ENCODE peak calls at places on chromosomes 11 and 22, in five cellular contexts. X, P, K, E and Z are unnamed samples.

GRCh38 chr22:20558534-20558933 is 51.1 kb downstream of the MED15 start:
- DNase-seq in X (no peak), P (no peak), K (no peak), E (no peak), Z (no peak)

GRCh38 chr11:20087118-20087521 is 73.2 kb downstream of the DBX1 start:
- DNase-seq in X (no peak), P (no peak), K (no peak), E (no peak), Z (no peak)

GRCh38 chr11:2811206-2812091 is 74.1 kb downstream of the CDKN1C start:
- DNase-seq in X (no peak), P (no peak), K (no peak), E (peak; percentile 33), Z (no peak)

GRCh38 chr11:2791521-2792375 is 92.0 kb upstream of the KCNQ1OT1 start:
- DNase-seq in X (no peak), P (no peak), K (no peak), E (peak; percentile 11), Z (no peak)

GRCh38 chr11:64324692-64325469 is 7.0 kb downstream of the PRDX5 start:
- DNase-seq in X (no peak), P (peak; percentile 88), K (no peak), E (no peak), Z (peak; percentile 76)

GRCh38 chr11:68071281-68072048 is 32.6 kb downstream of the TCIRG1 start:
- DNase-seq in X (no peak), P (no peak), K (no peak), E (no peak), Z (no peak)

GRCh38 chr11:59968395-59968783 is 4.6 kb downstream of the OOSP4A start:
- DNase-seq in X (no peak), P (no peak), K (no peak), E (no peak), Z (no peak)

GRCh38 chr11:65224939-65225283 is 36.9 kb upstream of the POLA2 start:
- DNase-seq in X (no peak), P (peak; percentile 31), K (peak; percentile 72), E (peak; percentile 75), Z (peak; percentile 57)

GRCh38 chr22:21568207-21569075 is 927 bp downstream of the UBE2L3 start:
- DNase-seq in X (peak; percentile 34), P (no peak), K (peak; percentile 49), E (peak; percentile 80), Z (no peak)

GRCh38 chr11:119134389-119134978 is 13.1 kb downstream of the HINFP start:
- DNase-seq in X (no peak), P (no peak), K (no peak), E (peak; percentile 51), Z (no peak)

GRCh38 chr22:32761251-32761903 is 40.1 kb upstream of the TIMP3 start:
- DNase-seq in X (no peak), P (no peak), K (no peak), E (no peak), Z (no peak)

GRCh38 chr11:84465040-84465439 is 1162.1 kb downstream of the DLG2 start:
- DNase-seq in X (no peak), P (no peak), K (no peak), E (no peak), Z (no peak)

GRCh38 chr22:25764270-25765015 is 22.5 kb downstream of the MYO18B start:
- DNase-seq in X (no peak), P (no peak), K (no peak), E (peak; percentile 72), Z (no peak)

GRCh38 chr11:1868056-1868635 is 15.3 kb downstream of the LSP1 start:
- DNase-seq in X (no peak), P (no peak), K (no peak), E (no peak), Z (no peak)

GRCh38 chr11:68424981-68425865 is 35.3 kb upstream of the PPP6R3 start:
- DNase-seq in X (no peak), P (no peak), K (no peak), E (no peak), Z (no peak)

GRCh38 chr22:20863356-20863755 is 4.5 kb downstream of the SNAP29 start:
- DNase-seq in X (no peak), P (no peak), K (no peak), E (no peak), Z (no peak)

GRCh38 chr22:19981171-19981960 is 35.3 kb downstream of the ARVCF start:
- DNase-seq in X (no peak), P (no peak), K (no peak), E (no peak), Z (no peak)

GRCh38 chr11:27998552-27998951 is 109.4 kb downstream of the KIF18A start:
- DNase-seq in X (no peak), P (peak; percentile 17), K (no peak), E (no peak), Z (no peak)

GRCh38 chr22:44437493-44438015 is 60.5 kb downstream of the RTL6 start:
- DNase-seq in X (no peak), P (no peak), K (peak; percentile 24), E (no peak), Z (no peak)

GRCh38 chr11:11937957-11938356 is 70.5 kb downstream of the DKK3 start:
- DNase-seq in X (no peak), P (no peak), K (no peak), E (no peak), Z (no peak)

GRCh38 chr11:116857936-116858335 is 20.5 kb upstream of the APOA1 start:
- DNase-seq in X (no peak), P (no peak), K (peak; percentile 38), E (peak; percentile 75), Z (no peak)

GRCh38 chr11:45556851-45557707 is 108.3 kb downstream of the CHST1 start:
- DNase-seq in X (no peak), P (no peak), K (peak; percentile 95), E (peak; percentile 39), Z (peak; percentile 43)

GRCh38 chr11:111305403-111305802 is 7.1 kb downstream of the POU2AF3 start:
- DNase-seq in X (no peak), P (no peak), K (no peak), E (no peak), Z (no peak)

GRCh38 chr11:75383246-75383645 is 16.1 kb upstream of the RPS3 start:
- DNase-seq in X (no peak), P (no peak), K (no peak), E (peak; percentile 82), Z (no peak)

GRCh38 chr11:94681852-94682251 is 86.3 kb upstream of the AMOTL1 start:
- DNase-seq in X (no peak), P (no peak), K (no peak), E (peak; percentile 82), Z (no peak)

GRCh38 chr22:37021710-37022482 is 2.4 kb downstream of the MPST start:
- DNase-seq in X (no peak), P (no peak), K (peak; percentile 58), E (no peak), Z (no peak)
- H3K27ac ChIP-seq in X (peak overlapping the region; percentile 54), P (no peak overlapping the region), K (no peak overlapping the region), E (no peak overlapping the region), Z (peak overlapping the region; percentile 88)

GRCh38 chr22:39990688-39991087 is 4.1 kb upstream of the FAM83F start:
- DNase-seq in X (no peak), P (no peak), K (no peak), E (peak; percentile 79), Z (no peak)
- H3K27ac ChIP-seq in X (no peak overlapping the region), P (no peak overlapping the region), K (no peak overlapping the region), E (no peak overlapping the region), Z (no peak overlapping the region)

DNA sequence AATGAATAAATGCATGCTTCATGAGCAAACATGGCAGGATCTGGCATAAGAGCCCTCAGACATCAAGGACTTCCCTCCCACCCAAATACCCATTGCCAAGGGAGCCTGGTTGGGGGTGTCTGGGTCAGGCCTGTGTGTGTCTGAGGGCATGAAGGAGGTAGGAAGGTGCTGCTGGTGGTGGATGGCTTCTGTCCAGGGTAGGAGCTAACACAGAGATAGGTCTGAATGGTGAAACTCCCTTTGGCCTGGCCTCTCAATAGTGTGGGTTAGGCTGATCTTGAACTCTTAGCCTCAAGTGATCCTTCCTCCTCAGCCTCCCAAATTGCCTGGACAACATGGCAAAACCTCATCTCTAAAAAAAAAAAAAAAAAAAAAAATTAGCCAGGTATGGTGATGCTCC is 2.8 kb downstream of the AMPD3 start:
- DNase-seq in X (no peak), P (no peak), K (no peak), E (no peak), Z (no peak)
- H3K27ac ChIP-seq in X (no peak overlapping the region), P (no peak overlapping the region), K (no peak overlapping the region), E (no peak overlapping the region), Z (no peak overlapping the region)

DNA sequence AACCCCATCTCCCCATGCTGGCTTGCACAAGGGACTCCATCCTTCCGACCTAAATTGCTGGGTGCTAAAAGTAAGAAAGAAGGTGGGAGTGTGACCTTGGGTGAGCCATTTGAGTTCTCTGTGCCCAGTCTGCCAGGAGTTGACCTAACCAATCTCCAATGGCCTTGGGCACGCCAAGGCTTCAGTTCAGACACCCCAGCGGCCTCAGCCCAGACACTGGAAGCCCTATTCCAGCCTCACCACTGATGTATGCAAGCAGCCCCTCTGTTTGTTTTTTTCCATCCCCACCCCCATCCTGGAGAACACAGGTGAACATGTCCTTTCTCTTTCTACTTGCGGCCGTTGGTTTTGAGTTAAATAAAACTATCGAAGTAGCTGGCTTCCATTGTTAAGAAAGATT is 31.9 kb downstream of the MYH9 start:
- DNase-seq in X (no peak), P (no peak), K (no peak), E (no peak), Z (no peak)
- H3K27ac ChIP-seq in X (peak overlapping the region; percentile 56), P (no peak overlapping the region), K (peak overlapping the region; percentile 79), E (no peak overlapping the region), Z (peak overlapping the region; percentile 89)

DNA sequence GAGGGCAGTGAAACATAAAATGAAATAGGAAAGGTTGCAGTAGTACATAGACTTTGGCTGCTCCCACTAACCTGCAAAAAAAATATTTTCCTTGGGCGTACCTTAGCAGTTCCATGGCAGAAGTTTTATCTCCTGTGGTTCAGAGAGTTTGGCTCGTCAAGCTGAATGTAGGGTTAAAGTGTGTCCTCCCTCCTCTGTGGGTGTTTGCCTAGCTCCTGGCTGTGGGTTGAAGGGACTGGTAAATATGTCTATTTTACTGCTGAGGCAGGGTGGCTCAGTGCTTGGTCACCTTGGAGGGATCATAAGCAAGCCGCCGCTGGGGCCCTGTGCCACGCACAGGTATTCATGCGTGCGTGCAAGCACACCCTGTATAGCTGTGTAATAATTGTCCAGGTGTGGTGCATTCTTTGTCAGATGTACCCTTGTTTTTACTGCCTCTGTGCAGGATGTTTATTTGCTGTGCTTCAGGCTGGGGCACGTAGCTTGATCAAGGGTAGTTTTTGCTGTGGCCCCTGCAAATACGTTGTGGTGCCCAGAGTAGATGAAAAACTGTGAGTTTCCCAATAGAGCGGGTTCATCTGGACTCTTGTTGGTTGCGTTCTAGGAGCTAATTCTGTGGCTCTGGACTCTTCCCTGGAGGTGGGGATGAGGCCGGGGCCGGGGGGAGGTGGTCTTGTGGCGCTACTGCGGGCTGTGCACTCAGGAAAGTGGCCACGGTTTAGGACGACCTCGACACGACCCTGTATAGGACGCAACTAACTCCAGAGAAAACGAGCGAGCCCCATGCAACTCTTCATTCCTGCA is 734 bp upstream of the SORL1 start:
- DNase-seq in X (peak; percentile 43), P (no peak), K (no peak), E (no peak), Z (no peak)
- H3K27ac ChIP-seq in X (peak overlapping the region; percentile 61), P (peak overlapping the region; percentile 7), K (no peak overlapping the region), E (no peak overlapping the region), Z (peak overlapping the region; percentile 60)

DNA sequence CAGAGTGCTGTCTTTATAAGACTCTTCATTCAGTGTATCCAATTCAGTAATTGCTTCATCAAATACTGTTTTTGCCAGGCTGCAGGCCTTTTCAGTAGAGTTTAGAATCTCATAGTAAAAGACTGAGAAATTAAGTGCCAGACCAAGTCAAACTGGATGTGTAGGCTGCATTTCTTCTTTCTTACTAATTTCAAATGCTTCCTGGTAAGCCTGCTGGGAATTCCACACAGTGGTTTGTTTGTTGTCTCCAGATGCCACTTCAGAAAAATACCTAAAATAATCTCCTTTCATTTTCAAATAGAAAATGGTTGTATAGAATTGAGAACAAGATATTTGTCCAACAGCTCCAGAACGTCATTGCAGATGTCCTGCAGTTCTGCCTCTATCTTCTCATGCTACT is 34.7 kb downstream of the LDHAL6A start:
- DNase-seq in X (no peak), P (no peak), K (no peak), E (no peak), Z (no peak)
- H3K27ac ChIP-seq in X (no peak overlapping the region), P (no peak overlapping the region), K (peak overlapping the region; percentile 44), E (no peak overlapping the region), Z (no peak overlapping the region)